ENCODE peak calls at places on chromosomes 16 and 17, in eight cellular contexts. Z is HFFc6, X is Peyer's patch, C is cardiac fibroblast, Y is transverse colon, M is GM06990, R is adrenal gland, L is spleen. I is an unnamed sample.

GRCh38 chr17:35788504-35788998 is 6.9 kb downstream of the MMP28 start:
- DNase-seq in X (no peak), Z (peak), L (no peak), Y (no peak), C (peak), M (no peak), R (no peak), I (no peak)

GRCh38 chr17:7330099-7331015 is 1.2 kb upstream of the NEURL4 start:
- DNase-seq in X (peak), L (peak), R (peak), Z (peak), C (peak), Y (peak), M (peak), I (peak)

GRCh38 chr17:42026821-42027539 is 7.1 kb downstream of the NKIRAS2 start:
- DNase-seq in X (no peak), L (peak), R (no peak), Y (no peak), Z (no peak), C (no peak), M (no peak), I (no peak)

GRCh38 chr17:73323622-73324455 is 12.0 kb upstream of the CDC42EP4 start:
- DNase-seq in C (peak), M (no peak), L (no peak), Y (no peak), Z (peak), X (no peak), R (no peak), I (no peak)

GRCh38 chr17:15999974-16000827 is 577 bp downstream of the TTC19 start:
- DNase-seq in Z (peak), X (no peak), L (no peak), Y (no peak), R (peak), C (peak), M (peak), I (no peak)

GRCh38 chr17:71068351-71068750 is 899.0 kb downstream of the KCNJ2 start:
- DNase-seq in X (no peak), R (no peak), C (no peak), M (no peak), Z (no peak), L (no peak), Y (no peak), I (no peak)

GRCh38 chr17:39799395-39799794 is 61.7 kb downstream of the GRB7 start:
- DNase-seq in L (no peak), M (no peak), R (no peak), X (no peak), C (no peak), Y (no peak), Z (no peak), I (no peak)

GRCh38 chr16:30846649-30847402 is 47.1 kb downstream of the BCL7C start:
- DNase-seq in R (no peak), X (no peak), L (no peak), Y (no peak), Z (no peak), C (no peak), M (no peak), I (no peak)

GRCh38 chr17:81114694-81115093 is 50.6 kb upstream of the PVALEF start:
- DNase-seq in C (no peak), X (peak), Z (no peak), M (no peak), L (no peak), R (no peak), Y (no peak), I (no peak)

GRCh38 chr17:73611630-73612029 is 32.6 kb downstream of the SDK2 start:
- DNase-seq in M (no peak), X (no peak), R (no peak), C (no peak), L (no peak), Y (no peak), Z (no peak), I (no peak)

GRCh38 chr17:77332034-77332971 is 191.5 kb downstream of the SEC14L1 start:
- DNase-seq in Z (no peak), Y (peak), X (no peak), C (no peak), L (peak), R (no peak), M (no peak), I (peak)

GRCh38 chr17:40726919-40727318 is 23.4 kb upstream of the KRT24 start:
- DNase-seq in M (no peak), X (no peak), Z (no peak), L (no peak), Y (no peak), C (peak), R (no peak), I (no peak)

GRCh38 chr17:65417406-65418221 is 143.8 kb downstream of the AXIN2 start:
- DNase-seq in Z (no peak), X (no peak), M (no peak), R (no peak), L (no peak), C (peak), Y (no peak), I (no peak)

GRCh38 chr17:65418622-65419021 is 142.8 kb downstream of the AXIN2 start:
- DNase-seq in R (no peak), Z (no peak), Y (peak), C (no peak), X (no peak), L (no peak), M (no peak), I (no peak)

DNA sequence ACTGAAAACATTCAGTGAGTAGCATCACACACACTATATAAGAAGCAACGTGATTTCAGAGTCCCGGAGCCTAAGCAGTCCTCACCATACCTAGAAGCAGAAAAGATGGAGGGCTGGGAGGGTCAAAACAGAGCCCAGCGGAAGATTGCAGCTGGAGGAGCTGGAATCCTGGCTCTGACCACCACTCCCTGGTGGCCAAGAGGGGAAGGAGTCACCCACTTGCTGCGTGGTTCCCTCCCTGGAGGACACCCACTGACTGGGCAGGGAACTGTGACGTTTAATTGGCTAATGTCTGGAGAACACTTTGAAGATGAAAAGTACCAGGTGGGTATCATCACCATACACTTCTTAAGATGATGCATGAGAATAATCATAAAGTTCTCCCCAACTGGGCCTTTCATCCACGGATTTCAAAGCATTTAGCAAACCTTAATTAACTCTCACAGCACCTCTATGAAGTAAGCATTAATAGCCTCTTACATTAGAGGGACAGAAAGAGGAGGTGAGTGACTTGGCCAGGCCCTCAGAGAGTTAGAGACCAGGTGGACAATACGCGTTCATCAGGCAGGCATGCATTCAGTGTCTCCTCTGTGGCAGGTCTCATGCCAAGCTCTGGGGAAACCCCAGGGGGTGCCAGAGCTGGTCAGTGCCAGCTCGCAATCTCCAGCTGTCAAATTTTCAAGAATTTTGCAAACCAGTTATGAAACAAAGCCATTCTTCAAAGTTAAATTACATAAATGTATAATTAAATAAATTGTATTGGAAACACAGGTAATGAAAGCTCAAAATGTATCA is 137.9 kb downstream of the AXIN2 start:
- DNase-seq in R (no peak), M (no peak), L (no peak), X (no peak), Z (no peak), Y (no peak), C (no peak), I (no peak)
- TF ChIP-seq CTCF in R (no peak), M (no peak), L (no peak), X (no peak), Z (no peak), Y (no peak), C (peak), I (no peak)

GRCh38 chr16:5041604-5042133 is 7.9 kb upstream of the NAGPA start:
- DNase-seq in Y (no peak), X (peak), C (no peak), R (no peak), L (peak), M (peak), Z (peak), I (peak)

GRCh38 chr16:5042574-5043171 is 8.9 kb upstream of the NAGPA start:
- DNase-seq in C (no peak), R (no peak), Y (no peak), L (no peak), Z (peak), X (peak), M (no peak), I (no peak)

GRCh38 chr16:5044011-5044540 is 10.3 kb upstream of the NAGPA start:
- DNase-seq in C (no peak), Z (no peak), R (no peak), M (no peak), X (peak), Y (no peak), L (peak), I (no peak)

GRCh38 chr16:5046914-5047313 is 13.2 kb upstream of the NAGPA start:
- DNase-seq in Y (no peak), Z (no peak), X (peak), C (no peak), L (peak), M (no peak), R (no peak), I (no peak)

DNA sequence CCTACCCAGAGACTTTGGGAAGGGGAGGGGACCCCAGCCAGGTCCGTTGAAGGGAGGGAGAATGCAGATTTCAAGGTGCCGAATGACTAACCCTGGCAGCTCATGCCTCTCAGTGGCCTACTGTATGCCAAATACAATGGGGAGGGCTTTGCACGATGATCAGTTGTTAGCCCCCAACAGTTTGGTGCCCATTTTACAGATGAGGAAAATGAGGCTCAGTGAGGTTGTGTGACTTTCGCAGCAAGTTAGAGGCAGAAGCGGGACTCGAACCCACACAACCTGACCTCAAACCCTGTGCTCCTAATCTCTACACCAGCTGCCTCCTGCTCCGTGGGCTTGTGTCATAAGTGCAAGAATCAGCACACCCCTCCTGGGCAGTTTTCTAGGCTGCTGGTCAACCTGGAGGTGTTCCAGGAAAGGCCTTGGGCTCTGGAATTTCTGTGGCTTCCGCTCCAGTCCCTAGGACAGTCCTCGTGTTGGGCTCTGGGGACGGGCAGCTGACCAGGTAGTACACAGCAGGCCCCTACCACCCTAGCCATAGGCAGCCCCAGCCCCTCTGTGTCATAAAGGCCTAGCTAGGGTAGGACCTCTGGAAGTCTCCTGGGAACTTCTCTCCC is 11.9 kb upstream of the NAGPA start:
- DNase-seq in X (peak), Y (no peak), Z (no peak), M (no peak), C (no peak), R (no peak), L (peak), I (no peak)
- TF ChIP-seq CTCF in X (no peak), Y (no peak), Z (no peak), M (no peak), C (no peak), R (no peak), L (no peak), I (no peak)

GRCh38 chr17:385195-385835 is 32.7 kb upstream of the RPH3AL start:
- DNase-seq in R (peak), L (peak), Z (no peak), M (no peak), Y (peak), X (peak), C (no peak), I (peak)

GRCh38 chr17:388087-388486 is 35.5 kb upstream of the RPH3AL start:
- DNase-seq in M (no peak), Z (no peak), R (no peak), X (peak), L (no peak), C (no peak), Y (no peak), I (no peak)

GRCh38 chr17:385836-386144 is 33.2 kb upstream of the RPH3AL start:
- DNase-seq in X (no peak), C (no peak), Y (no peak), L (no peak), Z (no peak), R (no peak), M (no peak), I (no peak)

GRCh38 chr17:384622-385194 is 32.1 kb upstream of the RPH3AL start:
- DNase-seq in Y (no peak), C (no peak), M (no peak), Z (no peak), R (no peak), X (no peak), L (no peak), I (no peak)

DNA sequence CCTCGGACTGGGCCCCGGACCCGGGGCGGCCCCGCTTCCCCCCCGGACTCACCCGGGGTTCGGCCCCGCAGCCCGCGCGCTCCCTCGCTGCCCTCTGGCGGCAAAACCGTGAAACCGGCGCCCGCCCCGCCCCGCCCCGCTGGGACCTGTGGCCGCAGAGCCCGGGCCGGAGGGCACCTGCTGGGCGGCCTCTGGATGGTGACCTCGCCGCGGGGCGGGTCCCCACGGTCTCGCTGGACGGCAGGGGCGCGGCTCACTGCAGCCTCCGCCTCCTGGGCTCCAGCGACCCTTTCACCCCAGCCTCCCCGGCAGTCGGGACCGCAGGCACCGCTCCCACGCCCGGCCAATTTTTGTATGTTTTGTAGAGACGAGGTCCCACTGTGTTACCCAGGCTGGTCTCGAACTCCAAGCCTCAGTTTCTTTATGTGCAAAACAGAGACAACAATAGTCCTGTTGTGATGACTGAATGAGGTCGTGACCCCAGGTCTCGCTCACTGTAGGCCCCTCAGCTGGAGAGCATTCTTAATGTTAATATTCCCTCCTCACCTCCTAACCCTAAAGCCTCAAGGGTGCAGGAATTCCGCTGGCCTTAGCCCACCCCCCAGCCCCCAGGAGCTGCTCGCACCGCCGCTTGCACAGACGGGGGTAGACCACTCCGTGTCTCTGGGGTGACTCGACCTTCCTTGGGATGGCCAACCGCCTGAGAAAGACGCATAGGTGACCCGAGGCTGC is 33.7 kb upstream of the RPH3AL start:
- DNase-seq in X (peak), M (peak), R (peak), C (peak), Z (no peak), L (peak), Y (peak), I (peak)
- TF ChIP-seq CTCF in X (peak), M (peak), R (peak), C (peak), Z (peak), L (peak), Y (peak), I (peak)

GRCh38 chr16:78390828-78391227 is 291.4 kb downstream of the WWOX start:
- DNase-seq in X (no peak), Z (no peak), M (no peak), R (no peak), L (no peak), C (no peak), Y (no peak), I (no peak)

GRCh38 chr16:78392585-78393195 is 293.2 kb downstream of the WWOX start:
- DNase-seq in X (no peak), Y (no peak), L (no peak), R (no peak), Z (no peak), C (no peak), M (no peak), I (no peak)

GRCh38 chr16:78396673-78397072 is 297.2 kb downstream of the WWOX start:
- DNase-seq in R (no peak), Y (no peak), Z (no peak), M (no peak), L (no peak), C (no peak), X (no peak), I (no peak)

GRCh38 chr16:78395035-78395434 is 295.6 kb downstream of the WWOX start:
- DNase-seq in Y (no peak), Z (no peak), R (no peak), X (no peak), L (no peak), C (no peak), M (no peak), I (no peak)

GRCh38 chr16:78396046-78396445 is 296.6 kb downstream of the WWOX start:
- DNase-seq in Z (no peak), L (no peak), C (no peak), X (no peak), M (no peak), Y (no peak), R (no peak), I (no peak)
- TF ChIP-seq CTCF in Z (peak), L (no peak), C (peak), X (peak), M (peak), Y (no peak), R (no peak), I (no peak)

DNA sequence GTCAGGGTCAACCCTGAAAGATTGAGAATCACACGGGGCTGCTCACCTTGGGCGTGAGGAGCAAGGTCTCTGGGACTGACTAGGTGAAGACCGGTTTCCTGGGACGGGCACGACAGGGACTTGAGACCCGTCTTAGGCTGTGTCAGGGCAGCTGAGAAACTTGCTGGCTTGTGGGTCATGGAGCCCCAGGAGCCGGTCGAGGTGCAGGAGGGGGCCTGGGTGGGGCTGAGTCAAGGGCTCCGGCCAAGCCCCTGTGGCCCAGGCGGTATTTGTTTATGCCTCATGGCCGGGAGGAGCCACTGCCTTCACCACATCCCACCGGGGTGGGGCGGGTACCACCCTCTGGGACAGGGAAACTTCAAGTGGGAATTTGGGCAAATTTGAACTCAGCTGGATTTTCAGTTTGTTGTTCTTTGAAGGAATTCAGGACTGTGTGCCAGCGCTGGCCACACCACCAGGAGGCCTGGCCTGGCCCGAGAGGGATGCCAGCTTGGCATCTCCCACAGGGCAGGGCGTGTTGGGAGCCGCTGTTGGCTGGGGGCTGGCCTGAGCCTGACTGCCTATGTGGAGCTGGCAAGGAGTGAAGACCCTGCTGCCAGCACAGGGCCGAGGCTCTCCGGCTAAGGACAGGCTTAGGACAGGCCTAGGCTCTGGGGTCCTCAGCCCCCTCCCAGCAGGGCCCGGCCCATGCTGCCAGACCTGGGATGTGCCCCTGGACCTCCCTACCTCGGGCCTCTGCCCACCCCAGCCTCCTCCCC is 116.1 kb downstream of the METRNL start:
- DNase-seq in X (no peak), Y (no peak), Z (no peak), M (no peak), C (peak), R (no peak), L (peak), I (no peak)
- TF ChIP-seq CTCF in X (no peak), Y (no peak), Z (peak), M (no peak), C (no peak), R (no peak), L (no peak), I (no peak)

GRCh38 chr16:66167564-66168291 is 198.8 kb upstream of the CDH5 start:
- DNase-seq in Z (no peak), R (peak), C (peak), M (no peak), L (no peak), X (no peak), Y (no peak), I (no peak)
- TF ChIP-seq CTCF in Z (peak), R (no peak), C (peak), M (no peak), L (no peak), X (no peak), Y (no peak), I (no peak)

I was measured in GM13976.